ENCODE peak calls at places on chromosomes 5 and 9, in nine cellular contexts. W is H1, B is adrenal gland, G is cardiac fibroblast, T is WERI-Rb-1, X is HCT116, H is Caco-2, F is AG04449, O is stomach. R is an unnamed sample.

GRCh38 chr9:37729499-37729898 is 24.1 kb upstream of the TRMT10B start:
- DNase-seq in W (no peak), B (no peak), G (no peak), T (no peak), X (no peak), H (no peak), F (no peak), O (no peak), R (no peak)

GRCh38 chr9:94779101-94779500 is 52.6 kb downstream of the AOPEP start:
- DNase-seq in W (no peak), B (no peak), G (no peak), T (no peak), X (no peak), H (no peak), F (no peak), O (no peak), R (no peak)

GRCh38 chr5:131457193-131457592 is 177.8 kb downstream of the RAPGEF6 start:
- DNase-seq in W (no peak), B (no peak), G (no peak), T (no peak), X (no peak), H (no peak), F (no peak), O (no peak), R (no peak)

GRCh38 chr5:54302267-54302687 is 8.1 kb downstream of the ARL15 start:
- DNase-seq in W (no peak), B (peak; percentile 69), G (peak; percentile 54), T (no peak), X (no peak), H (no peak), F (peak; percentile 33), O (no peak), R (no peak)

GRCh38 chr9:89518466-89519392 is 20.8 kb upstream of the SEMA4D start:
- DNase-seq in W (no peak), B (no peak), G (no peak), T (no peak), X (no peak), H (no peak), F (no peak), O (no peak), R (no peak)

GRCh38 chr5:96597441-96598020 is 64.6 kb upstream of the CAST start:
- DNase-seq in W (no peak), B (no peak), G (peak; percentile 60), T (no peak), X (no peak), H (no peak), F (no peak), O (no peak), R (no peak)

GRCh38 chr9:128120741-128121465 is 6.6 kb downstream of the PTGES2 start:
- DNase-seq in W (no peak), B (no peak), G (no peak), T (no peak), X (no peak), H (peak; percentile 35), F (no peak), O (peak; percentile 22), R (no peak)

GRCh38 chr9:86096382-86096781 is 3.0 kb downstream of the GOLM1 start:
- DNase-seq in W (no peak), B (no peak), G (peak; percentile 61), T (no peak), X (no peak), H (no peak), F (no peak), O (no peak), R (no peak)

GRCh38 chr9:120446681-120447080 is 133.3 kb downstream of the CDK5RAP2 start:
- DNase-seq in W (no peak), B (no peak), G (peak; percentile 40), T (no peak), X (no peak), H (no peak), F (no peak), O (no peak), R (no peak)

GRCh38 chr5:1641560-1642166 is 117.9 kb upstream of the LPCAT1 start:
- DNase-seq in W (no peak), B (peak; percentile 97), G (peak; percentile 93), T (peak; percentile 92), X (peak; percentile 83), H (peak; percentile 82), F (peak; percentile 50), O (peak; percentile 86), R (peak; percentile 90)

GRCh38 chr9:128124873-128125574 is 2.5 kb downstream of the PTGES2 start:
- DNase-seq in W (peak; percentile 95), B (peak; percentile 77), G (peak; percentile 66), T (peak; percentile 92), X (peak; percentile 46), H (no peak), F (no peak), O (peak; percentile 82), R (no peak)

GRCh38 chr9:98971168-98971914 is 27.6 kb downstream of the COL15A1 start:
- DNase-seq in W (no peak), B (peak; percentile 76), G (peak; percentile 69), T (no peak), X (no peak), H (no peak), F (no peak), O (no peak), R (no peak)

GRCh38 chr9:133883356-133883755 is 108.8 kb downstream of the VAV2 start:
- DNase-seq in W (peak; percentile 42), B (no peak), G (no peak), T (no peak), X (no peak), H (no peak), F (no peak), O (no peak), R (no peak)

DNA sequence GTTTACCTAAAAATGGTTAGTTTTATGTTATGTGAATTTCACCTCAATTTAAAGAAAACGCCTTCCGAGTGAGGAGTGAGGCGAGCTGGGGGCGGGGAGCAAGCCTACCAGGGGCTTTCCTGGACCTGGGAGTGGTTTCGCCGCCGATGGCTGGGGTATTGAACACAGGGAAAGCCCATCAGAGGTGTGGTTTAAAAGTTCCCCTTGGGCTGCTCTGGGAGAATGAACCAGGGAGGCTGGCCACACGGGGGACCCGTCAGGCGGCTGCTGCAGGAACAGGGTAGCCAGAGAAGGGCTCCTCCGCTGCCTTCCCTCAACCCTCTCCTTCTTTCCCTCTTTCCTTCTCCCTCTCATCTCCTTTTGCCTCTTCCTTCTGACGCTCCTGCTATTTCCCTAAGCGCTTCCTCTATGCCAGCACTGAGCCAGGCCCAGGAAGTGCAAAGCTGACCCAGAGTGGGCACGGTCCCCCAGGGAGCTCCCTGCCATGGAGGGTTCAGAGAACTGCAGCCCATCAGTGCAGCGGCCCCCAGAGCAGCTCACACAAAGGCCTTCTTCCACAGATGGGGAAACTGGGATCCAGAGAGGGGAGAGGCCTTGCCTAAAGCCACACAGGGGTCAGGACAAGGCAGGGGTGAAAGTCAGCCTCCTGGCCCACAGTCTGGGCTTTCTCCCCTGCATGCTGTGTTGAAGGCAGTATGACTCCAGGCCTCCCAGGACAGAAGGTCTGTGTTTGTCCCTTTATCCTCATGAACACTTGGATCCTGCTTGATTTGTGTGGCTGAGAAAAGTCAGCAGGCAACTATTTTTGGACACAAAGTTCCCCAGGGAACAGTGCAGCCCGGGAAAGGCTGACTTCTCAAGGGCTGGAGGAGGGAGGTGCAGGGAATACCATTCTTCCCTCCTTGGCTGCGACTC is 4.6 kb downstream of the AKNA start:
- DNase-seq in W (peak; percentile 75), B (no peak), G (peak; percentile 71), T (peak; percentile 44), X (no peak), H (no peak), F (no peak), O (no peak), R (peak; percentile 69)
- TF ChIP-seq CTCF in W (peak; percentile 45), B (no peak), G (peak; percentile 12), T (peak; percentile 43), X (no peak), H (no peak), F (peak; percentile 31), O (no peak), R (peak; percentile 17)

GRCh38 chr9:96302021-96302420 is at the start of gene HSD17B3:
- DNase-seq in W (no peak), B (no peak), G (no peak), T (no peak), X (no peak), H (no peak), F (no peak), O (no peak), R (no peak)
- TF ChIP-seq CTCF in W (no peak), B (no peak), G (no peak), T (no peak), X (no peak), H (no peak), F (no peak), O (no peak), R (no peak)

DNA sequence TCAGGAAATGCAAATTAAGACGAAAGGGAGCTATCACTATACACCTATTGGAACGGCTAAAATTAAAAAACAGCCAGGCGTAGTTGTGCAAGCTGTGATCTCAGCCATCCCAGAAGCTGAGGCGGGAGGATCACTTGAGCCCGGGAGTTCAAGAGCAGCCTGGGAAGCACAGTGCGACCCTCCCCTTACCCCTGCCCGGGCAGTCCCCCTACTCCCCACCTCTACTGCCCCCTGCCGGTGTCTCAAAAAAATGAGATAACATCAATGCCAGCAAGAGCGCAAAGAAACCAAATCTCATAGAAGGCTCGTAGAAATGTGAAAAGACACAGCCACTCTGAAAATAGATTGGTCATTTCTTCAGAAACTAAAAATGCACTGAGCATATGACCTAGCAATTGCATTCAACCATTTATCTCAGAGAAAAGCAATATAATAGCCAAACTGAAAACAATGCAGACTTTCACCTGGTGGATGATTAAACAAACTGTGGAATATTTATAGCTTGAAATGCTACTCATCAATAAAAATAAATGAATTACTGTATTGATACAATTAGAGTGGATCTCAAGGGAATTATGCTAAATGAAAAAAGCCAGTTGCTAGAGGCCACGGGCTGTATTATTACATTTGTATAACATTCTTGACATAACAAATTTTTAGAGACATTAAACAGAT is 20.6 kb downstream of the OR2V2 start:
- DNase-seq in W (peak; percentile 96), B (no peak), G (no peak), T (peak; percentile 47), X (no peak), H (no peak), F (no peak), O (no peak), R (no peak)
- TF ChIP-seq CTCF in W (peak; percentile 64), B (no peak), G (peak; percentile 46), T (peak; percentile 46), X (peak; percentile 81), H (peak; percentile 48), F (peak; percentile 28), O (no peak), R (peak; percentile 40)

GRCh38 chr9:135474915-135475314 is 4.7 kb upstream of the PPP1R26 start:
- DNase-seq in W (peak; percentile 83), B (no peak), G (no peak), T (peak; percentile 76), X (peak; percentile 19), H (no peak), F (no peak), O (peak; percentile 40), R (peak; percentile 53)
- TF ChIP-seq CTCF in W (peak; percentile 60), B (no peak), G (peak; percentile 28), T (peak; percentile 74), X (peak; percentile 70), H (peak; percentile 37), F (peak; percentile 53), O (no peak), R (no peak)

R was measured in GM13976.